ENCODE peak calls at places on chromosome 12, in eight cellular contexts. V is GM12878, P is H1, K is WTC11, Q is IMR-90, U is HepG2, N is A549, S is SK-N-SH. A is an unnamed sample.

GRCh38 chr12:38886064-38886463 is 19.3 kb downstream of the CPNE8 start:
- DNase-seq in V (no peak), P (no peak), K (no peak), Q (no peak), U (peak), N (no peak), S (no peak), A (no peak)

GRCh38 chr12:49706351-49707126 is 666 bp downstream of the FMNL3 start:
- DNase-seq in V (no peak), P (peak), K (peak), Q (peak), U (no peak), N (no peak), S (peak), A (peak)

GRCh38 chr12:57740656-57741412 is 2.3 kb upstream of the AGAP2 start:
- DNase-seq in V (peak), P (no peak), K (no peak), Q (no peak), U (no peak), N (no peak), S (no peak), A (no peak)

GRCh38 chr12:10272466-10272865 is 35.2 kb upstream of the KLRD1 start:
- DNase-seq in V (no peak), P (no peak), K (no peak), Q (no peak), U (no peak), N (no peak), S (no peak), A (no peak)

GRCh38 chr12:108644743-108645120 is 11.0 kb upstream of the SELPLG start:
- DNase-seq in V (no peak), P (no peak), K (no peak), Q (no peak), U (no peak), N (no peak), S (no peak), A (no peak)

GRCh38 chr12:68453876-68454275 is 121.7 kb upstream of the MDM1 start:
- DNase-seq in V (no peak), P (no peak), K (no peak), Q (no peak), U (no peak), N (no peak), S (no peak), A (no peak)

GRCh38 chr12:66103011-66103913 is 27.3 kb downstream of the LLPH start:
- DNase-seq in V (no peak), P (peak), K (peak), Q (peak), U (no peak), N (no peak), S (no peak), A (peak)

GRCh38 chr12:121801601-121802484 is 2.0 kb upstream of the SETD1B start:
- DNase-seq in V (no peak), P (no peak), K (no peak), Q (peak), U (no peak), N (no peak), S (no peak), A (no peak)

GRCh38 chr12:27531916-27532315 is 7.9 kb downstream of the PPFIBP1 start:
- DNase-seq in V (no peak), P (no peak), K (no peak), Q (no peak), U (no peak), N (no peak), S (no peak), A (no peak)

GRCh38 chr12:110677206-110677911 is 11.6 kb downstream of the HVCN1 start:
- DNase-seq in V (peak), P (no peak), K (no peak), Q (no peak), U (no peak), N (no peak), S (no peak), A (no peak)

GRCh38 chr12:49553512-49554088 is 14.3 kb downstream of the MCRS1 start:
- DNase-seq in V (no peak), P (no peak), K (no peak), Q (no peak), U (peak), N (peak), S (peak), A (peak)

GRCh38 chr12:3233813-3234212 is 156.6 kb downstream of the TSPAN9 start:
- DNase-seq in V (no peak), P (no peak), K (no peak), Q (no peak), U (no peak), N (no peak), S (no peak), A (no peak)

DNA sequence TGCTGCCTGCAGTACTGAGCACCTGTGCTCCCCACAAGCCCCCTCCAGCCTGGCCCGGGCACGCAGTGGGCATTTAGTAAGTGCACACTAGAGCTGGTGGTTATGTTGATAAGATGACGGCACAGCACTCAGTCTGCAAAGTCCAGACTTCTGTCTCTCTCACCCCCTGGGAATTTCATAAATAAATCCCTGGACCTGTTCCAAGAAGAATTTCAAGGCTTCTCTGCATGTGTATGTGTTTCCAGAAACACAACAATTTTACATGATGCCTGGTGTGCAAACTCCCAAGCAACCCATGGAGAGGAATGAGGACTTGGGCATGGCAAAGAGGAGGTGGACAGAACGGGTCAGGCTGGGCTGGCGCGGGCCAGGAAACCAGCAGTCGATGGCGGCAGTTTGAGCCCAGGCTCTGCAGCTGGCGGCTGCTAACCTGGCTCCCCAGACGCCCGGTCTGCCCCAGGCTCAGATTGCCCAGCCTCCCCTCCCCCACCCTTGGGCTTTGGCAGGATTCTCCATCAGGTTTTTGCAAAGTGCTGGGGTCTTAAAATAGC is 10.4 kb upstream of the ACVR1B start:
- DNase-seq in V (no peak), P (no peak), K (no peak), Q (peak), U (no peak), N (no peak), S (peak), A (no peak)
- TF ChIP-seq USF2 in V (no peak), P (no peak), K (no peak), Q (no peak), U (no peak), N (no peak), S (no peak), A (no peak)

GRCh38 chr12:126668961-126669360 is 1598.0 kb upstream of the TMEM132C start:
- DNase-seq in V (no peak), P (no peak), K (no peak), Q (no peak), U (no peak), N (no peak), S (no peak), A (no peak)

GRCh38 chr12:126668538-126668937 is 1598.4 kb upstream of the TMEM132C start:
- DNase-seq in V (no peak), P (no peak), K (no peak), Q (no peak), U (no peak), N (no peak), S (no peak), A (no peak)

GRCh38 chr12:126663304-126664094 is 1598.3 kb downstream of the AACS start:
- DNase-seq in V (no peak), P (peak), K (no peak), Q (no peak), U (peak), N (peak), S (peak), A (peak)

DNA sequence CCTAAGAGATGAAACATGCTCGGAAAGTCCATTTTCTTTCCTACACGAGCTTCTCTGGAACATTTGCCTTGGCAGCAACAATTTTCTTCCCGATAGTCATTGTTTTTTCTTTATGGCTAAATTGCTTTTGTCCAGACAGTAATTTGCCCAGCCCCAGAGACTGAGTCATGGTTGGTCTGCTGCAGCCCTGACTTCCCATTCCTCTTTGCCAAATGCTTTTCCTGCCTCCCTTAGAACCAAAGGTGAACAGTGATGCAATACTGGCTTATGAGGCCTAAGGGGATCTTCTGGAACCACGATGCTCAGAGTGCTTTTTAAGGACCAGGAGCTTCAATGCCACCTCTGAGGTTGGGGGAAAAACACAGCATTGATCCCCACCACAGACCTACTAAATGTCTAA is 1599.6 kb upstream of the TMEM132C start:
- DNase-seq in V (no peak), P (no peak), K (no peak), Q (no peak), U (no peak), N (no peak), S (no peak), A (no peak)
- TF ChIP-seq USF2 in V (no peak), P (no peak), K (no peak), Q (no peak), U (no peak), N (no peak), S (no peak), A (no peak)

GRCh38 chr12:67141405-67142018 is 127.6 kb upstream of the CAND1 start:
- DNase-seq in V (no peak), P (no peak), K (no peak), Q (no peak), U (no peak), N (no peak), S (no peak), A (no peak)
- TF ChIP-seq USF2 in V (no peak), P (no peak), K (no peak), Q (no peak), U (no peak), N (no peak), S (no peak), A (no peak)

DNA sequence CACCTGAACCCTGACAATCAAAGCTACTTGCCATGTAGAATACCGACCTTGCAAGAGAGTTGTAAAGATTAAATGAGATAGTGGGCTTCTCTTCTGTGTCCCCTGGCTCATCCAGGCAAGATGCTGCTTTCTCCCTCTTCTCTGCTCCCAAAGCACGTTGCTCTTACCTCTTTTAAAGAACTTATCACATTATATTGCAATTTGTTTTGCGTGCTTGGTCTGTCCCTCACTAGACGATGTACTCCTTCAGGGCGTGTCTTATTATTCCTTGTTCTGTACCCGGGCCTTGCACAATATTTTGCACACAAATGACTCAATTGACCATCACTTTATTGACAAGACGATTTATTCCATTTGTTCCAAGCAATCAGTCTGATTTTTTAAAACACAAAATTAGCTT is 3.3 kb downstream of the DCN start:
- DNase-seq in V (no peak), P (no peak), K (no peak), Q (peak), U (no peak), N (no peak), S (no peak), A (no peak)
- TF ChIP-seq USF2 in V (no peak), P (no peak), K (no peak), Q (no peak), U (no peak), N (no peak), S (no peak), A (no peak)

GRCh38 chr12:6295187-6295811 is 15.2 kb upstream of the PLEKHG6 start:
- DNase-seq in V (no peak), P (no peak), K (no peak), Q (peak), U (peak), N (peak), S (peak), A (peak)
- TF ChIP-seq USF2 in V (no peak), P (no peak), K (no peak), Q (no peak), U (no peak), N (no peak), S (no peak), A (no peak)

DNA sequence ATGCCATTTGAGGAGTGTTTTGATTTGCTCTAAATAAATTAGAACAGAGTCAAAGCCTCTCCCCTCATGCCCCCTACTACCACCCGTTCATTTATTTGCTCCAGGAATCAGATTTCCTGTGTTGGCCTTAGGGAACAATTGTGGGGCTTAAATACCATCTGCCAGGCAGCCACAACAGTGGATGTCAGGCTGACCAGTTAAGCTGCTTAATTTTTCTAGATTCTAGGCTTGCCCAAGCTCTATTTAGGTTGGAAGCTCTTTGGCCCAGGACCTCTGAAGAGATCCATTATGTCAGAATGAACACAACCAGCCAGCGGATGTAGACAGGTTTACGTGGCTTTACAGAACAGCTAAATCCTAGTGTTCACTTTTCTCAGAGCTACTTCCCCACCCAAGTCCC is 1.0 kb upstream of the TIMELESS start:
- DNase-seq in V (no peak), P (no peak), K (no peak), Q (no peak), U (no peak), N (no peak), S (peak), A (no peak)
- TF ChIP-seq USF2 in V (no peak), P (no peak), K (no peak), Q (no peak), U (no peak), N (no peak), S (no peak), A (no peak)